ENCODE peak calls at places on chromosomes 1 and 21, in six cellular contexts. R, N, L, Y, V and W are unnamed samples. For H3K27me3, the result is how much of the 10 kb centered on the place peaks cover.

GRCh38 chr1:67597336-67597735 is 87.7 kb upstream of the GADD45A start:
- DNase-seq in V (no peak), L (no peak), N (no peak), R (no peak), Y (no peak), W (no peak)

GRCh38 chr1:83857705-83858104 is 141.2 kb downstream of the TTLL7 start:
- DNase-seq in R (no peak), L (no peak), V (no peak), Y (no peak), N (no peak), W (no peak)

GRCh38 chr1:33361553-33362262 is 40.8 kb upstream of the A3GALT2 start:
- DNase-seq in V (no peak), R (no peak), N (no peak), L (no peak), Y (no peak), W (no peak)

GRCh38 chr1:234750922-234751595 is 141.1 kb upstream of the IRF2BP2 start:
- DNase-seq in Y (no peak), N (no peak), V (peak), L (no peak), R (no peak), W (no peak)

GRCh38 chr1:33036051-33036525 is 595 bp downstream of the AK2 start:
- DNase-seq in R (no peak), L (no peak), N (no peak), Y (no peak), V (peak), W (no peak)

GRCh38 chr1:86156571-86157455 is at the start of gene COL24A1:
- DNase-seq in L (peak), R (no peak), V (peak), Y (peak), N (no peak), W (peak)

GRCh38 chr1:36096500-36097412 is 8.1 kb downstream of the ADPRS start:
- DNase-seq in L (no peak), Y (peak), V (peak), R (no peak), N (no peak), W (no peak)

GRCh38 chr1:155071701-155072100 is 6.9 kb upstream of the EFNA3 start:
- DNase-seq in V (peak), R (no peak), N (no peak), Y (no peak), L (no peak), W (no peak)

GRCh38 chr21:15063821-15064575 is 802 bp downstream of the NRIP1 start:
- DNase-seq in V (peak), R (peak), N (no peak), Y (peak), L (no peak), W (peak)

GRCh38 chr1:161330346-161330745 is 16.2 kb downstream of the SDHC start:
- DNase-seq in N (no peak), V (no peak), Y (no peak), L (no peak), R (no peak), W (no peak)

DNA sequence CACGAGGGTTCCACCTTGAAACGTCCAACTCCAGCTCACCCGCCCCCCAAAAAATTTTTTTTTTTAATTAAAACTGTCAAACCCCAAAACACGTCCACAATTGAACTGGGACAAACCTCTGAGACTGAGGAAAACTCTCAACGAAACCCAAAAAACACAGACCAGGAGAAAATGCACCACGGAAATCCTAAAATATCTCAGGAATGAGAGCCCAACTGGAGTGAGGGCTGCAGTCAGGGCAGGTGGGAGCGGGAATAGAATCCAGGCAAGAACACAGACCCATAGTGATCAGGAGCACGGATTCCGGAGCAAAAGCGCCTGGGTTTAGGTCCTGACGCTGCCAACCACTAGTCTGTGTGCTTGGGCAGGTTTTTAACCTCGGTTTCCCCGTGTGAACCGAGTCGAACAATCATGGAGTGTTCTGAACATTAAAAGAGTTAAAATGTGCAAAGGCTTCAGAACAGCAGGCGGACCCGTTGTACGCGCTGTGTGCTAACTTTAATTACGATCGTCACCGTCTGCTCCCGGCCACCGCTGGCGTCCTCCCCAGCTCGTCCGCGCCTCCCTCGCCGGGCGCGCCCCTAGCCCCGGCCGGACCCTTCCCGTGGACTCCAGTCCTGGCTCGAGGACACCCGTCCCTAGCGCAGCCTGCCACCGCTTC is 624 bp downstream of the ARHGAP29 start:
- DNase-seq in N (no peak), V (peak), Y (peak), R (peak), L (peak), W (no peak)
- H3K27me3 ChIP-seq in N (under half), V (half or more), Y (under half), R (under half), L (under half), W (under half)

DNA sequence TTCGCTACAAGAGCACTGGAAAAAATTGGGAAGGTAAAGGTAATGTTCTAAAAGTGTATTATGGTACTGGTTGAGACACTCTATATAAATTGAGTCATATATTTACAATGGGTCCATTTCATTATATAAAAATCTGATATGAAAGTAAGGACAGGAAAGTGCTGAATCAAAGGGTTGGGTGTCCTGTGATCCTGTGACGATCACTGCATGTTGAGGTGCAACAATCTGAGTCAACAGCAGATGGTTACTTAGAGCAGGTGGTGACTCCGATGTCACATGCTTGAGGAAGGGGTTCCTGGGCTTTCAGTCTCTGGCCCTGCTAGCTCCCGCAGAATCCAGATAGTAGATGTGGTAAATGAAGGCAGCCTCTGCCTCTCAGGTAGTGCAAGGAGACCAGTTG is 102.3 kb upstream of the NBPF4 start:
- DNase-seq in R (no peak), Y (no peak), N (no peak), L (no peak), V (no peak), W (no peak)
- TF ChIP-seq CTCF in R (no peak), Y (no peak), N (no peak), L (no peak), V (no peak), W (no peak)

DNA sequence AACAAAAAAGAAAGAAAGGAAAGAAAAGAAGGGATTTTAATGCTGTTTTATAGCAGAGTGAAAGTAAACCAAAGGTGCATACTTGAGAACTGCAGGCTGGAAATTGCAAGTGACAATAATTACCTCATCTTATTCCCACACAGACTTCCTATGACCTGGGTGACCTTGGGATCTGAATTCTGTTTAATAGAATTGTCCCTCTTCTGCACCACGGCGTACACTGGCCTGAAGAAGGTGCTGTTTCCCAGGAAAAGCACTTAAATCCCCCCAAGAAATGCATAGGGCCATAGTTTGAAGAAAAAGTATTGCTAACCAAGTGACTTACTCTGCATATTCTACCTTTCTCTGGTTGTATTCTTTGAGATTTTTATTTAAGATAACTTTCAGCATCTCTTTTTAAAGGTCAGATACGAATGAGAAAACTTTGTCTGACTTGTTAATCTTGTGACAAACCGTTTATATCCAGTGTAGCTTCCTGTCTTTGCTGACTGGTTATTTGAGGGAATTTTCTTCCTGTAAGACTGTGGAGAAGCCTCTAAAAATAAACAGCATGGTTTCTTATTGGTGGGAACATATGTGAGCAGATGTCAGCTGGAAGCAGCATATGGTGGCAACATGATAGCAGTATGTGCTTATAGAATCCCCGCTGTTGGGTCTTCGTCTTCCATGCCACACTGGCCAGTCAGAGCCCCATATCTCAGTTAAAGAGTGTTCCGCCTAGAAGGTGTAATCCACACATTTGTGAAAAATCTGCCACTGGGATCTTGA is 16.3 kb downstream of the TGFB2 start:
- DNase-seq in N (no peak), Y (peak), L (no peak), R (no peak), V (peak), W (no peak)
- H3K4me3 ChIP-seq in N (no peak), Y (no peak), L (no peak), R (no peak), V (no peak), W (no peak)

DNA sequence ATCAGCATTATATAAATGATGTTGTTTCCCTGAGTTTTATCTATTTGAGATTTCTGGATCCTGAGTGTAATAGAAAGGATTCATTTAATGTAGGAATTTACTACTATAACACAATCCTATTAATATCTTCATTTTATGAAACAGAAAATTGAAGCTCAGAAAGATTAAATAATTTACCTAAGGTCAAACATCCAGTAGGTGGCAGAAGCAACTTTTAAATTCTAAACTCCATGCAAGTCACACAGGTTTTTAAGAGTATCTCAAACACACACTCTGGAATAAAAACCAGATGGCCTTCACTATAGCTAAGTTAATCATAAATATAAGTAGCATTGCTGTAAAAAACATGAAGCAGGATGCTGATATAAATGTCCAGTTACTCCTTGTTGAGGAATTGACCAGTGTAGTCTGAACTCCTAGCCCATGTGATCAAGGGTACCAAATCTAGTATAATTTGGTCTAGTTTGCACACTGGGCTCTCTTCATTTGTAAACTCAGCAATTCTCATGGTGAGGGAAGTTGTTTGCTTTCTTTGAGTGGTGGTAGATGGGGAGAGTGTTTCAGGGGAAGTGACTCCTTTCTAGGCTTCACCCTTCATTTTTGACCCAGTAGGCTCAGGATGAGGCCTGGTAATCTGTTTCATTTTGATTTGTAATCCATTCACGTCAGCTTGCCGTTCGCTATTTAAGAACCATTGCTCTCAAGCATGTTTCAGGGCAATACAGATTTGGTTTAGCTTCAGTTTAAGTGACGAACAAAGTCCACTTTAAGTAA is 9.3 kb upstream of the FMO3 start:
- DNase-seq in R (no peak), Y (no peak), L (no peak), N (no peak), V (peak), W (no peak)
- H3K27me3 ChIP-seq in R (under half), Y (under half), L (under half), N (under half), V (under half), W (under half)

GRCh38 chr1:30721311-30722174 is 1.8 kb downstream of the MATN1 start:
- DNase-seq in R (no peak), Y (no peak), L (no peak), N (no peak), V (no peak), W (no peak)
- TF ChIP-seq CTCF in R (no peak), Y (peak), L (no peak), N (no peak), V (no peak), W (peak)

GRCh38 chr1:197920345-197921117 is 3.4 kb downstream of the LHX9 start:
- DNase-seq in V (no peak), L (no peak), Y (no peak), R (no peak), N (no peak), W (no peak)

GRCh38 chr1:197917813-197918646 is 858 bp downstream of the LHX9 start:
- DNase-seq in V (peak), R (no peak), N (no peak), L (peak), Y (peak), W (peak)

GRCh38 chr1:197919523-197920301 is 2.5 kb downstream of the LHX9 start:
- DNase-seq in Y (no peak), V (peak), R (no peak), L (no peak), N (no peak), W (no peak)

GRCh38 chr1:197917553-197917812 is 311 bp downstream of the LHX9 start:
- DNase-seq in Y (no peak), L (no peak), R (no peak), N (no peak), V (no peak), W (no peak)

GRCh38 chr1:197918815-197919522 is 1.8 kb downstream of the LHX9 start:
- DNase-seq in Y (no peak), V (peak), N (no peak), R (no peak), L (no peak), W (no peak)
- H3K4me3 ChIP-seq in Y (peak), V (no peak), N (no peak), R (no peak), L (peak), W (no peak)

DNA sequence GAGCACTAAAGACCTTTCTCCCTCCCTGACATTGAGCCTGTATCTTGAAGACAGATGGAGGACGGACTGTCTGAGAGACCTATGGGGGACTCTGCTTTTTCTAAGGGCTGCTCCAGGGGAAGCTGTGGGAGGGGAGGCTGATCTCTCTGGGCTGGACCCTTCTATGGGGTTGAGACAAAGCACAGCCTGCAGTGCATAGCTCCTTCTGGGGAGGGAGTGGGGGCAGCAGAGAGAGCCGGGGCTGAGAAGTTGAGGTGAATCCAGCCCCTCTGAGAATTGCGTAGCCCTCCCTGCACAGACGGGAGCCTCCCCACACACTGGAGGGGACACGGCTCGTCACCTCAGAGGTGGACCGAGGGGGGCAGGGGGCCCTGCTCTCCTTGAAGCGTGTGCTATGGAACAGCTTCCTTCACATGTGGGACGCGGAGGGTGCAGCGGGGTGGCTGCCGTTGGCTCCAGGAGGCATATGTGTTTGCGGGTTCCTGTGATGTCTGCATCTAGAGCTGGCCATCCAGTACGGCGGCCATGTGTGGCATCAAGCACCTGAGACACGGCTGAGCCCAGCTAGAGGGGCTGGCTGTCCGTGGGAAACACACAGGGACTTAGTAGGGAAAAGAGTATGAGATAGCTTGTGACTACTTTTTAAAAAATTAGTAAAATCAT is 299.1 kb downstream of the CAMTA1 start:
- DNase-seq in N (no peak), R (no peak), V (peak), Y (no peak), L (no peak), W (no peak)
- H3K27me3 ChIP-seq in N (under half), R (under half), V (under half), Y (under half), L (under half), W (under half)

GRCh38 chr1:94514095-94514727 is 27.3 kb downstream of the F3 start:
- DNase-seq in Y (peak), R (no peak), L (no peak), V (peak), N (no peak), W (no peak)
- TF ChIP-seq CTCF in Y (peak), R (peak), L (no peak), V (peak), N (peak), W (peak)

GRCh38 chr21:41760411-41760810 is 6.4 kb downstream of the RIPK4 start:
- DNase-seq in V (no peak), L (no peak), N (no peak), Y (no peak), R (no peak), W (no peak)
- H3K4me3 ChIP-seq in V (no peak), L (no peak), N (no peak), Y (no peak), R (no peak), W (no peak)

GRCh38 chr1:47436304-47436978 is 1.4 kb upstream of the FOXD2 start:
- DNase-seq in R (peak), N (peak), Y (peak), L (peak), V (peak), W (peak)
- H3K27me3 ChIP-seq in R (under half), N (under half), Y (half or more), L (under half), V (half or more), W (under half)